ENCODE peak calls at places on chromosomes 11 and 22, in nine cellular contexts. A, M, N, S, H, B, G, U and F are unnamed samples.

GRCh38 chr22:36052505-36052941 is 23.9 kb upstream of the RBFOX2 start:
- DNase-seq in A (peak; percentile 96), M (no peak), N (peak; percentile 21), S (no peak), H (peak; percentile 48), B (no peak), G (no peak), U (no peak), F (no peak)

GRCh38 chr22:46796566-46797195 is 34.2 kb downstream of the TBC1D22A start:
- DNase-seq in A (no peak), M (no peak), N (no peak), S (no peak), H (peak; percentile 35), B (no peak), G (no peak), U (no peak), F (no peak)

GRCh38 chr22:50011447-50012200 is 941 bp downstream of the IL17REL start:
- DNase-seq in A (no peak), M (no peak), N (no peak), S (no peak), H (peak; percentile 67), B (peak; percentile 53), G (no peak), U (no peak), F (no peak)

GRCh38 chr11:74283580-74284180 is 27.8 kb downstream of the P4HA3 start:
- DNase-seq in A (peak; percentile 46), M (no peak), N (no peak), S (no peak), H (no peak), B (no peak), G (no peak), U (no peak), F (no peak)

GRCh38 chr22:48888466-48889208 is 939.0 kb downstream of the BRD1 start:
- DNase-seq in A (no peak), M (no peak), N (no peak), S (no peak), H (peak; percentile 18), B (peak; percentile 20), G (no peak), U (no peak), F (no peak)

GRCh38 chr11:72631806-72632731 is 42.2 kb downstream of the PDE2A start:
- DNase-seq in A (no peak), M (no peak), N (no peak), S (peak; percentile 99), H (no peak), B (no peak), G (no peak), U (no peak), F (no peak)

GRCh38 chr11:134913391-134913790 is 501.3 kb upstream of the B3GAT1 start:
- DNase-seq in A (no peak), M (no peak), N (no peak), S (no peak), H (no peak), B (no peak), G (no peak), U (no peak), F (no peak)

GRCh38 chr11:34926101-34926830 is 9.8 kb downstream of the PDHX start:
- DNase-seq in A (peak; percentile 55), M (peak; percentile 25), N (peak; percentile 59), S (peak; percentile 43), H (no peak), B (no peak), G (no peak), U (peak; percentile 84), F (peak; percentile 85)

GRCh38 chr11:115085461-115086220 is 407.3 kb downstream of the NXPE2 start:
- DNase-seq in A (no peak), M (no peak), N (no peak), S (no peak), H (no peak), B (no peak), G (no peak), U (peak; percentile 60), F (no peak)

GRCh38 chr22:28799834-28800307 is 498 bp downstream of the XBP1 start:
- DNase-seq in A (no peak), M (peak; percentile 31), N (peak; percentile 57), S (peak; percentile 43), H (peak; percentile 78), B (peak; percentile 83), G (no peak), U (peak; percentile 31), F (peak; percentile 68)

GRCh38 chr11:95524328-95525036 is 265.1 kb downstream of the FAM76B start:
- DNase-seq in A (no peak), M (no peak), N (no peak), S (no peak), H (no peak), B (no peak), G (no peak), U (no peak), F (no peak)

GRCh38 chr22:40791241-40791640 is 27.9 kb downstream of the SLC25A17 start:
- DNase-seq in A (no peak), M (no peak), N (no peak), S (peak; percentile 73), H (no peak), B (no peak), G (no peak), U (no peak), F (no peak)

GRCh38 chr11:77823775-77824174 is 2.8 kb downstream of the AAMDC start:
- DNase-seq in A (peak; percentile 3), M (peak; percentile 31), N (no peak), S (no peak), H (no peak), B (no peak), G (no peak), U (no peak), F (no peak)

GRCh38 chr22:31154975-31155374 is 5.0 kb upstream of the RNF185 start:
- DNase-seq in A (no peak), M (no peak), N (no peak), S (no peak), H (no peak), B (no peak), G (no peak), U (no peak), F (no peak)

GRCh38 chr22:45905924-45906865 is 70.8 kb downstream of the WNT7B start:
- DNase-seq in A (no peak), M (no peak), N (no peak), S (no peak), H (no peak), B (no peak), G (no peak), U (no peak), F (no peak)

GRCh38 chr22:49016909-49017768 is 810.5 kb downstream of the BRD1 start:
- DNase-seq in A (no peak), M (no peak), N (no peak), S (no peak), H (peak; percentile 37), B (peak; percentile 49), G (no peak), U (no peak), F (no peak)

GRCh38 chr22:31998784-31999435 is 44.2 kb upstream of the SLC5A1 start:
- DNase-seq in A (no peak), M (no peak), N (no peak), S (no peak), H (no peak), B (no peak), G (no peak), U (no peak), F (no peak)

GRCh38 chr11:67392182-67392715 is 463 bp downstream of the RAD9A start:
- DNase-seq in A (no peak), M (no peak), N (no peak), S (no peak), H (no peak), B (peak; percentile 51), G (no peak), U (no peak), F (no peak)

GRCh38 chr22:41768420-41768819 is 32.1 kb upstream of the CCDC134 start:
- DNase-seq in A (peak; percentile 88), M (no peak), N (peak; percentile 47), S (no peak), H (no peak), B (no peak), G (no peak), U (no peak), F (no peak)

GRCh38 chr22:41913842-41914534 is 886 bp downstream of the SHISA8 start:
- DNase-seq in A (no peak), M (no peak), N (no peak), S (no peak), H (peak; percentile 82), B (no peak), G (no peak), U (no peak), F (no peak)

GRCh38 chr22:50694099-50694498 is 21.5 kb downstream of the SHANK3 start:
- DNase-seq in A (peak; percentile 28), M (no peak), N (no peak), S (no peak), H (no peak), B (no peak), G (no peak), U (no peak), F (no peak)

GRCh38 chr11:86519064-86519911 is 144.6 kb downstream of the CCDC81 start:
- DNase-seq in A (peak; percentile 25), M (peak; percentile 32), N (no peak), S (no peak), H (no peak), B (no peak), G (no peak), U (peak; percentile 17), F (no peak)

GRCh38 chr11:1760351-1761109 is 3.2 kb downstream of the CTSD start:
- DNase-seq in A (no peak), M (no peak), N (no peak), S (peak; percentile 96), H (no peak), B (peak; percentile 92), G (no peak), U (peak; percentile 93), F (no peak)